ENCODE peak calls at places on chromosomes 6 and 20, in seven cellular contexts. E is AG08395; T is effector memory CD8-positive, alpha-beta T cell; R is progenitor cell of endocrine pancreas; N is hepatic stellate cell; F is hypothalamus; W is HT-29. Z is an unnamed sample.

GRCh38 chr20:43040427-43040826 is 149.3 kb downstream of the PTPRT start:
- DNase-seq in E (no peak), T (no peak), R (peak), N (no peak), F (no peak), W (peak), Z (no peak)

GRCh38 chr6:139846538-139847321 is 472.3 kb upstream of the CITED2 start:
- DNase-seq in E (no peak), T (no peak), R (no peak), N (no peak), F (no peak), W (peak), Z (no peak)

GRCh38 chr20:48295445-48295903 is 510.2 kb upstream of the SULF2 start:
- DNase-seq in E (peak), T (no peak), R (no peak), N (peak), F (no peak), W (peak), Z (peak)

GRCh38 chr6:25193147-25193864 is 85.9 kb upstream of the CARMIL1 start:
- DNase-seq in E (peak), T (no peak), R (no peak), N (no peak), F (no peak), W (peak), Z (peak)

GRCh38 chr6:170206931-170207431 is 83.9 kb downstream of the DLL1 start:
- DNase-seq in E (no peak), T (peak), R (no peak), N (no peak), F (no peak), W (no peak), Z (no peak)

GRCh38 chr6:19812512-19813119 is 24.6 kb upstream of the ID4 start:
- DNase-seq in E (peak), T (no peak), R (no peak), N (peak), F (no peak), W (peak), Z (peak)

GRCh38 chr20:3461191-3461874 is 9.5 kb upstream of the ATRN start:
- DNase-seq in E (no peak), T (no peak), R (no peak), N (no peak), F (no peak), W (no peak), Z (peak)

GRCh38 chr6:53290547-53291510 is 57.9 kb downstream of the ELOVL5 start:
- DNase-seq in E (no peak), T (peak), R (no peak), N (no peak), F (no peak), W (no peak), Z (no peak)

GRCh38 chr6:117548797-117549301 is 53.5 kb downstream of the GOPC start:
- DNase-seq in E (peak), T (peak), R (no peak), N (peak), F (no peak), W (no peak), Z (no peak)

GRCh38 chr6:147508073-147508870 is at the start of gene SAMD5:
- DNase-seq in E (peak), T (no peak), R (peak), N (peak), F (no peak), W (peak), Z (peak)

GRCh38 chr6:157845493-157846259 is 22.6 kb downstream of the SNX9 start:
- DNase-seq in E (no peak), T (no peak), R (no peak), N (no peak), F (no peak), W (no peak), Z (peak)

GRCh38 chr6:12472601-12473038 is 182.5 kb downstream of the EDN1 start:
- DNase-seq in E (peak), T (no peak), R (no peak), N (peak), F (no peak), W (peak), Z (peak)

GRCh38 chr6:134198093-134198492 is 119.8 kb downstream of the SGK1 start:
- DNase-seq in E (peak), T (no peak), R (no peak), N (no peak), F (no peak), W (peak), Z (no peak)

GRCh38 chr6:135183532-135184440 is 2.7 kb downstream of the MYB start:
- DNase-seq in E (no peak), T (peak), R (peak), N (peak), F (no peak), W (peak), Z (peak)

GRCh38 chr6:22451960-22452359 is 117.4 kb upstream of the HDGFL1 start:
- DNase-seq in E (no peak), T (no peak), R (no peak), N (no peak), F (no peak), W (no peak), Z (peak)

GRCh38 chr6:144415014-144415413 is 129.9 kb downstream of the UTRN start:
- DNase-seq in E (no peak), T (no peak), R (no peak), N (no peak), F (no peak), W (peak), Z (peak)

GRCh38 chr20:44448753-44449546 is 26.7 kb upstream of the TTPAL start:
- DNase-seq in E (no peak), T (peak), R (no peak), N (no peak), F (no peak), W (peak), Z (peak)

GRCh38 chr6:132070356-132070755 is 119.2 kb upstream of the CCN2 start:
- DNase-seq in E (no peak), T (no peak), R (no peak), N (no peak), F (no peak), W (no peak), Z (no peak)

GRCh38 chr20:43669332-43669731 is 2.4 kb downstream of the MYBL2 start:
- DNase-seq in E (no peak), T (no peak), R (no peak), N (no peak), F (no peak), W (peak), Z (peak)

GRCh38 chr20:31813611-31814010 is 5.5 kb upstream of the MYLK2 start:
- DNase-seq in E (no peak), T (no peak), R (no peak), N (no peak), F (no peak), W (no peak), Z (no peak)

GRCh38 chr6:121971886-121972285 is 427.6 kb upstream of the HSF2 start:
- DNase-seq in E (peak), T (no peak), R (no peak), N (peak), F (no peak), W (no peak), Z (no peak)

GRCh38 chr6:87705070-87705691 is 3.1 kb upstream of the AKIRIN2 start:
- DNase-seq in E (no peak), T (no peak), R (no peak), N (peak), F (no peak), W (no peak), Z (no peak)

GRCh38 chr6:37514377-37514776 is 14.7 kb upstream of the CCDC167 start:
- DNase-seq in E (no peak), T (no peak), R (no peak), N (peak), F (no peak), W (no peak), Z (peak)

GRCh38 chr6:45684476-45684875 is 306.7 kb upstream of the SUPT3H start:
- DNase-seq in E (no peak), T (no peak), R (no peak), N (no peak), F (no peak), W (no peak), Z (peak)

GRCh38 chr6:46637933-46638332 is 14.7 kb downstream of the CYP39A1 start:
- DNase-seq in E (no peak), T (no peak), R (no peak), N (no peak), F (no peak), W (no peak), Z (no peak)

GRCh38 chr20:8216375-8217200 is 84.5 kb downstream of the PLCB1 start:
- DNase-seq in E (no peak), T (no peak), R (no peak), N (no peak), F (no peak), W (no peak), Z (no peak)

GRCh38 chr20:2603816-2604505 is 48.5 kb upstream of the NOP56 start:
- DNase-seq in E (no peak), T (no peak), R (no peak), N (no peak), F (no peak), W (no peak), Z (no peak)

GRCh38 chr6:24931296-24931695 is 4.5 kb downstream of the RIPOR2 start:
- DNase-seq in E (no peak), T (no peak), R (no peak), N (no peak), F (no peak), W (no peak), Z (peak)

GRCh38 chr6:77264970-77265369 is 198.3 kb downstream of the HTR1B start:
- DNase-seq in E (no peak), T (no peak), R (no peak), N (no peak), F (no peak), W (no peak), Z (no peak)

GRCh38 chr20:61449057-61449456 is 197.0 kb downstream of the CDH4 start:
- DNase-seq in E (no peak), T (no peak), R (no peak), N (no peak), F (no peak), W (no peak), Z (no peak)